ENCODE peak calls at places on chromosomes 13 and 19, in six cellular contexts. D is Peyer's patch; K is upper lobe of right lung; V is H9; H is effector memory CD4-positive, alpha-beta T cell; S is neural progenitor cell. A is an unnamed sample. For H3K9me3, the result is how much of the 10 kb centered on the place peaks cover.

GRCh38 chr19:50839712-50840655 is 6.6 kb upstream of the KLK15 start:
- DNase-seq in D (no peak), K (peak), V (no peak), H (no peak), S (no peak), A (no peak)

GRCh38 chr19:38830039-38830733 is 1.4 kb downstream of the ECH1 start:
- DNase-seq in D (no peak), K (no peak), V (no peak), H (no peak), S (no peak), A (no peak)

GRCh38 chr19:50837300-50837699 is 3.9 kb upstream of the KLK15 start:
- DNase-seq in D (no peak), K (no peak), V (no peak), H (no peak), S (no peak), A (no peak)

GRCh38 chr19:54448037-54448773 is 794 bp upstream of the LENG8 start:
- DNase-seq in D (peak), K (peak), V (peak), H (peak), S (peak), A (peak)

GRCh38 chr13:37141011-37141410 is 35.5 kb upstream of the CSNK1A1L start:
- DNase-seq in D (no peak), K (no peak), V (no peak), H (no peak), S (no peak), A (no peak)

GRCh38 chr19:45469835-45470146 is 2.0 kb downstream of the FOSB start:
- DNase-seq in D (no peak), K (no peak), V (no peak), H (no peak), S (no peak), A (no peak)

GRCh38 chr19:38211779-38212178 is 12.2 kb downstream of the DPF1 start:
- DNase-seq in D (no peak), K (no peak), V (peak), H (no peak), S (peak), A (peak)

GRCh38 chr13:67932991-67933390 is 702.9 kb upstream of the PCDH9 start:
- DNase-seq in D (no peak), K (no peak), V (no peak), H (no peak), S (no peak), A (no peak)

GRCh38 chr13:46797468-46798237 is 692 bp upstream of the ESD start:
- DNase-seq in D (no peak), K (no peak), V (no peak), H (no peak), S (peak), A (no peak)

GRCh38 chr13:91346848-91347211 is 657 bp upstream of the MIR17HG start:
- DNase-seq in D (no peak), K (no peak), V (peak), H (peak), S (peak), A (no peak)

GRCh38 chr19:5018224-5019015 is 49.5 kb downstream of the KDM4B start:
- DNase-seq in D (no peak), K (no peak), V (no peak), H (no peak), S (no peak), A (no peak)

GRCh38 chr19:48738557-48739399 is 1.6 kb downstream of the RASIP1 start:
- DNase-seq in D (peak), K (peak), V (peak), H (peak), S (peak), A (peak)

GRCh38 chr13:111521691-111522229 is 201.3 kb downstream of the TEX29 start:
- DNase-seq in D (no peak), K (no peak), V (no peak), H (no peak), S (no peak), A (no peak)

GRCh38 chr19:18700501-18701249 is 17.2 kb downstream of the CRTC1 start:
- DNase-seq in D (peak), K (peak), V (peak), H (peak), S (peak), A (peak)

GRCh38 chr13:35857769-35858168 is 273.4 kb downstream of the DCLK1 start:
- DNase-seq in D (no peak), K (no peak), V (peak), H (no peak), S (peak), A (no peak)

GRCh38 chr19:4042064-4042730 is 24.5 kb downstream of the ZBTB7A start:
- DNase-seq in D (no peak), K (no peak), V (no peak), H (no peak), S (no peak), A (no peak)

GRCh38 chr19:48308695-48309586 is 16.4 kb upstream of the EMP3 start:
- DNase-seq in D (no peak), K (no peak), V (peak), H (no peak), S (peak), A (no peak)

GRCh38 chr13:28425796-28426195 is 69.1 kb downstream of the FLT1 start:
- DNase-seq in D (no peak), K (no peak), V (no peak), H (no peak), S (no peak), A (no peak)

GRCh38 chr19:17751103-17751911 is at the start of gene FCHO1:
- DNase-seq in D (peak), K (peak), V (no peak), H (peak), S (no peak), A (no peak)

GRCh38 chr13:51233117-51233826 is 11.1 kb downstream of the FAM124A start:
- DNase-seq in D (no peak), K (no peak), V (no peak), H (no peak), S (no peak), A (no peak)

GRCh38 chr13:32537580-32538233 is 888 bp downstream of the N4BP2L2 start:
- DNase-seq in D (peak), K (peak), V (peak), H (no peak), S (no peak), A (peak)

GRCh38 chr13:112703449-112703848 is 13.6 kb downstream of the ATP11A start:
- DNase-seq in D (no peak), K (no peak), V (no peak), H (no peak), S (no peak), A (no peak)

GRCh38 chr13:106133025-106133424 is 402.4 kb downstream of the EFNB2 start:
- DNase-seq in D (no peak), K (no peak), V (no peak), H (no peak), S (no peak), A (no peak)

GRCh38 chr13:107883561-107884175 is 331.7 kb downstream of the LIG4 start:
- DNase-seq in D (no peak), K (no peak), V (no peak), H (no peak), S (no peak), A (no peak)

GRCh38 chr13:79141082-79141481 is 265.0 kb downstream of the RBM26 start:
- DNase-seq in D (no peak), K (no peak), V (no peak), H (no peak), S (peak), A (no peak)

GRCh38 chr19:16527971-16528521 is 14.2 kb downstream of the CHERP start:
- DNase-seq in D (peak), K (no peak), V (peak), H (peak), S (peak), A (no peak)

DNA sequence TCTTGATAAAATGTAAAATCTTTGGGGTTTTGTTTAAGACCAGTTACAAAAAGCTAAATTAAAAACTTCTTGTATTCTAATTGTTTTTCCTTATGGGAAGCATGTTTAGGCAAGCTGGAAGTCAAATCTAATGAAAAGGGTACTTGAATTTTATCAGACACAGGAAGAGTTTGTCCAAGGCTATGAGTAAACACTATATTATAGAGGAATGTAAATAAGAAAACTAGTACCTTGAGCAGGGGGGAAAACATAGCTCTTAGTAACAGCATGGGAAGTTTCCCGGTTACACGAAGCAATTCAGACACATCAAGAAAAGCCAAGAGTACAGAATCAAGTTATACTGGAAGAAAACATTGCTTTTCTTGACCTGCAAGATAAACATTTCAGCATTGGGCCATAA is 19.8 kb upstream of the ZNF780A start:
- DNase-seq in D (no peak), K (no peak), V (no peak), H (no peak), S (no peak), A (no peak)
- H3K9me3 ChIP-seq in D (under half), K (under half), V (under half), H (under half), S (under half), A (under half)

GRCh38 chr13:18964942-18965341 is 216.7 kb downstream of the TUBA3C start:
- DNase-seq in D (no peak), K (peak), V (no peak), H (no peak), S (no peak), A (no peak)
- H3K9me3 ChIP-seq in D (under half), K (under half), V (half or more), H (under half), S (under half), A (under half)

GRCh38 chr19:53409505-53410204 is 14.7 kb downstream of the ZNF765 start:
- DNase-seq in D (no peak), K (no peak), V (no peak), H (no peak), S (no peak), A (no peak)
- H3K9me3 ChIP-seq in D (under half), K (half or more), V (under half), H (half or more), S (under half), A (under half)

GRCh38 chr19:33427801-33428626 is 54.5 kb downstream of the CEBPG start:
- DNase-seq in D (no peak), K (peak), V (no peak), H (no peak), S (no peak), A (no peak)
- H3K9me3 ChIP-seq in D (under half), K (under half), V (under half), H (under half), S (under half), A (under half)